ENCODE peak calls at places on chromosomes 7 and 10, in five cellular contexts. N is stomach, P is left ventricle myocardium inferior, I is mesendoderm, H is tibial nerve. T is an unnamed sample.

GRCh38 chr7:16891338-16891737 is 9.6 kb upstream of the AGR3 start:
- DNase-seq in N (peak; percentile 40), P (no peak), I (peak; percentile 76), H (no peak), T (peak; percentile 71)

GRCh38 chr7:158863611-158864506 is 7.5 kb downstream of the DYNC2I1 start:
- DNase-seq in N (peak; percentile 51), P (peak; percentile 91), I (peak; percentile 71), H (peak; percentile 50), T (peak; percentile 64)

GRCh38 chr10:71725998-71726672 is 6.6 kb upstream of the C10orf105 start:
- DNase-seq in N (no peak), P (no peak), I (peak; percentile 83), H (no peak), T (no peak)

GRCh38 chr7:47783456-47784240 is 164.6 kb downstream of the PKD1L1 start:
- DNase-seq in N (no peak), P (no peak), I (peak; percentile 55), H (no peak), T (peak; percentile 97)

GRCh38 chr7:106345421-106346166 is 60.8 kb upstream of the NAMPT start:
- DNase-seq in N (no peak), P (no peak), I (no peak), H (no peak), T (peak; percentile 59)

GRCh38 chr10:69096045-69096444 is 8.1 kb downstream of the SRGN start:
- DNase-seq in N (no peak), P (no peak), I (no peak), H (no peak), T (no peak)

GRCh38 chr10:58859541-58859940 is 316.9 kb upstream of the PHYHIPL start:
- DNase-seq in N (no peak), P (no peak), I (no peak), H (no peak), T (no peak)

GRCh38 chr10:126734957-126735356 is 64.5 kb upstream of the C10orf90 start:
- DNase-seq in N (no peak), P (no peak), I (no peak), H (no peak), T (no peak)

GRCh38 chr10:126166797-126167196 is 221.5 kb downstream of the ADAM12 start:
- DNase-seq in N (no peak), P (no peak), I (no peak), H (no peak), T (no peak)

GRCh38 chr10:30000802-30001571 is 58.4 kb downstream of the JCAD start:
- DNase-seq in N (no peak), P (no peak), I (no peak), H (no peak), T (peak; percentile 86)

GRCh38 chr7:30091431-30092386 is 43.1 kb upstream of the MTURN start:
- DNase-seq in N (no peak), P (no peak), I (no peak), H (no peak), T (peak; percentile 65)

GRCh38 chr10:128098631-128099030 is 27.6 kb downstream of the MKI67 start:
- DNase-seq in N (no peak), P (no peak), I (no peak), H (no peak), T (no peak)

GRCh38 chr10:47114680-47115186 is 185.3 kb upstream of the GDF10 start:
- DNase-seq in N (no peak), P (no peak), I (no peak), H (no peak), T (no peak)

GRCh38 chr10:6738464-6738824 is 158.4 kb upstream of the PRKCQ start:
- DNase-seq in N (no peak), P (no peak), I (peak; percentile 35), H (no peak), T (peak; percentile 37)

GRCh38 chr10:7084255-7085005 is 326.4 kb downstream of the SFMBT2 start:
- DNase-seq in N (no peak), P (no peak), I (no peak), H (no peak), T (peak; percentile 15)

GRCh38 chr7:3087243-3087642 is 43.6 kb upstream of the CARD11 start:
- DNase-seq in N (no peak), P (no peak), I (peak; percentile 40), H (no peak), T (peak; percentile 36)

GRCh38 chr10:112696587-112696986 is 249.6 kb downstream of the VTI1A start:
- DNase-seq in N (no peak), P (no peak), I (no peak), H (no peak), T (no peak)

GRCh38 chr7:28103984-28104628 is 76.5 kb downstream of the JAZF1 start:
- DNase-seq in N (peak; percentile 36), P (peak; percentile 29), I (no peak), H (no peak), T (no peak)

GRCh38 chr10:133527779-133528271 is 662 bp downstream of the CYP2E1 start:
- DNase-seq in N (peak; percentile 68), P (no peak), I (no peak), H (no peak), T (no peak)
- H3K4me3 ChIP-seq in N (peak overlapping the region; percentile 43), P (peak overlapping the region; percentile 58), I (no peak overlapping the region), H (no peak overlapping the region), T (no peak overlapping the region)

GRCh38 chr7:43163885-43164284 is 51.4 kb downstream of the HECW1 start:
- DNase-seq in N (no peak), P (no peak), I (no peak), H (no peak), T (no peak)
- H3K4me3 ChIP-seq in N (no peak overlapping the region), P (no peak overlapping the region), I (no peak overlapping the region), H (no peak overlapping the region), T (no peak overlapping the region)

GRCh38 chr7:90692396-90692795 is 96.3 kb downstream of the CDK14 start:
- DNase-seq in N (no peak), P (no peak), I (no peak), H (no peak), T (peak; percentile 57)

GRCh38 chr7:90688826-90689225 is 92.7 kb downstream of the CDK14 start:
- DNase-seq in N (no peak), P (no peak), I (no peak), H (no peak), T (no peak)

GRCh38 chr7:90686146-90686545 is 90.0 kb downstream of the CDK14 start:
- DNase-seq in N (no peak), P (no peak), I (no peak), H (no peak), T (no peak)

GRCh38 chr7:90690159-90690858 is 94.2 kb downstream of the CDK14 start:
- DNase-seq in N (no peak), P (no peak), I (no peak), H (no peak), T (no peak)

GRCh38 chr7:90689256-90689655 is 93.1 kb downstream of the CDK14 start:
- DNase-seq in N (no peak), P (no peak), I (no peak), H (no peak), T (no peak)
- H3K4me3 ChIP-seq in N (no peak overlapping the region), P (no peak overlapping the region), I (no peak overlapping the region), H (no peak overlapping the region), T (no peak overlapping the region)

DNA sequence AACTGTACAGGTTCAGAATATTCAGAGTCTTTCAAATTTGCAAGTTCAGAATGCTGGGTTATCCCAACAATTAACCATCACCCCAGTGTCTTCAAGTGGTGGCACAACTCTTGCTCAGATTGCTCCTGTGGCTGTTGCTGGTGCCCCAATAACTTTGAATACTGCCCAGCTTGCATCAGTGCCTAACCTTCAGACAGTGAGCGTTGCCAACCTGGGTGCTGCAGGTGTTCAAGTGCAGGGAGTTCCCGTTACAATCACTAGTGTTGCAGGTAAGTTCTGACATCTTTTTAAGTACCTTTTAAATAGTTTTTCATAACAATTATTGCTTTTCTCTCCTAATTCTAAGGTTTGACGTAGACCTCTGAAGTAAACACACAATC is 2.7 kb downstream of the SP4 start:
- DNase-seq in N (no peak), P (no peak), I (no peak), H (no peak), T (no peak)
- H3K4me3 ChIP-seq in N (no peak overlapping the region), P (peak overlapping the region; percentile 39), I (no peak overlapping the region), H (no peak overlapping the region), T (no peak overlapping the region)

DNA sequence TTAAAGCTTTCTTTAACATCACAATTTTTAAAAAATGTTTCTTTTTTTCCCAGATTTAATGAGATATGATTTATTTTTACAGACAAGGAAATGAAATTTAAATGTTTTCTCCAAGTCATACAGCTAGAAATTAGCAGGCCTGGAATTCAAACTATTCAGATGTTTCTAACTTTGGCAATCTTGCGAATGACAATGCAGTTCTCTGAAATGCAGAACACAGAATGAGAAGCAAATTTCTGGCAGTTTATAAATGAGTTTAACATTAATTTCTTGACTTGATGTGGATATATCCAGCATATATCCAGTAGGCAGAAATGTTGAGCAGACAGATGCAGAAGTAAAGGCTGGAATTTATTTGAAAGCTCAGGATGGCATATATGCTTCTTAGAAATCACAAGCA is 227.5 kb downstream of the THSD7A start:
- DNase-seq in N (no peak), P (no peak), I (peak; percentile 27), H (no peak), T (no peak)
- H3K4me3 ChIP-seq in N (no peak overlapping the region), P (no peak overlapping the region), I (no peak overlapping the region), H (no peak overlapping the region), T (no peak overlapping the region)

GRCh38 chr10:124734311-124735166 is 9.6 kb downstream of the FAM53B start:
- DNase-seq in N (no peak), P (no peak), I (no peak), H (no peak), T (no peak)
- H3K4me3 ChIP-seq in N (no peak overlapping the region), P (no peak overlapping the region), I (no peak overlapping the region), H (no peak overlapping the region), T (no peak overlapping the region)

DNA sequence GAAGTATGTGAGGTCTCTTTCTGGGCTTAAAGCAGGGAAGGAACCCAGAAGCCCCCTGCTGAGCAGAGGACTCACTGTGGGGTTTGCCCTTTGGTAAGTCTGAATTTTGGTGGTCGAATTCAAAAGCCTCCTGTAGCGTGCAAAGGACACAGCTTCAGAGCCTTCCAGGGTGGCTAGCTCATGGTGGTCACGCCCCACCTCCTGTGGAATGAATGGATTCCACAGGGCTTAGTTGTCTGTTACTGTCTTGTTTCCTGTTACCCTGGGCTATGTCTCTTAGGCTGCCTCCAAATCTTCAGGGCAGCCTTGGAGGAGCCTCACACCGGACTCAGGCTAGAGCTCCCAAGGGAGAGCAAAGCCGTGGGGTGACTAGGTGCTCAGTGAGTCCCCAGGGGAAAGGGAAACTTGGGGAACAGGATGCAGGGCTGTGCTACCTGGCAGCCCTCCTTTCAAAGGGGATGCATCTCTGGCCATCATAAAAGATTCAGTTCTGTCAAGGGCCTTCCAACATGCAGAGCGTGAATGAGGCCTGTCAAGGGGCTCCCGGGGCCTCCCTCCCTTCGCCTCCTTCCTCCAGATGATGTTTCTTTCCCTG is 211.7 kb downstream of the CCSER2 start:
- DNase-seq in N (no peak), P (no peak), I (peak; percentile 50), H (no peak), T (peak; percentile 90)
- H3K4me3 ChIP-seq in N (peak overlapping the region; percentile 32), P (peak overlapping the region; percentile 63), I (no peak overlapping the region), H (no peak overlapping the region), T (peak overlapping the region; percentile 44)

T was measured in astrocyte of the spinal cord.